ENCODE peak calls at places on chromosomes 13 and 19, in six cellular contexts. I is bronchial epithelial cell, Z is colonic mucosa, L is AG04450, D is tibial nerve, E is astrocyte of the spinal cord. W is an unnamed sample.

GRCh38 chr13:49669735-49670309 is 21.5 kb downstream of the EBPL start:
- DNase-seq in E (peak; percentile 79), L (peak; percentile 54), D (no peak), Z (peak; percentile 40), I (peak; percentile 70), W (peak; percentile 74)

GRCh38 chr19:4763021-4763420 is 28.5 kb upstream of the FEM1A start:
- DNase-seq in Z (no peak), E (no peak), I (no peak), D (no peak), L (no peak), W (no peak)

GRCh38 chr13:33524086-33524485 is 238.5 kb upstream of the STARD13 start:
- DNase-seq in Z (no peak), E (peak; percentile 95), D (no peak), I (no peak), L (peak; percentile 80), W (no peak)

GRCh38 chr19:2841858-2842574 is 741 bp downstream of the ZNF555 start:
- DNase-seq in L (no peak), I (no peak), E (no peak), D (no peak), Z (no peak), W (no peak)

GRCh38 chr13:96850538-96850937 is 143.7 kb downstream of the OXGR1 start:
- DNase-seq in E (no peak), Z (no peak), L (no peak), D (no peak), I (no peak), W (no peak)

GRCh38 chr19:3976495-3977241 is 5.8 kb upstream of the DAPK3 start:
- DNase-seq in E (no peak), I (no peak), D (no peak), L (no peak), Z (no peak), W (no peak)

GRCh38 chr19:29516821-29517395 is 8.9 kb upstream of the VSTM2B start:
- DNase-seq in E (no peak), Z (no peak), L (no peak), I (no peak), D (no peak), W (no peak)

GRCh38 chr13:67094952-67095351 is 135.2 kb downstream of the PCDH9 start:
- DNase-seq in L (no peak), I (no peak), E (no peak), Z (no peak), D (no peak), W (no peak)

GRCh38 chr19:4051175-4052101 is 15.3 kb downstream of the ZBTB7A start:
- DNase-seq in Z (peak; percentile 33), E (no peak), I (peak; percentile 68), L (no peak), D (no peak), W (peak; percentile 88)

GRCh38 chr19:28553764-28554163 is 659.2 kb downstream of the UQCRFS1 start:
- DNase-seq in E (no peak), D (no peak), L (no peak), Z (no peak), I (no peak), W (no peak)

GRCh38 chr13:38685974-38686571 is 804 bp upstream of the FREM2 start:
- DNase-seq in E (peak; percentile 19), Z (peak; percentile 63), L (no peak), D (no peak), I (peak; percentile 50), W (peak; percentile 52)
- H3K4me3 ChIP-seq in E (peak overlapping the region; percentile 42), Z (peak overlapping the region; percentile 53), L (no peak overlapping the region), D (peak overlapping the region; percentile 40), I (peak overlapping the region; percentile 38), W (peak overlapping the region; percentile 51)

GRCh38 chr19:56308792-56309191 is 5.8 kb downstream of the ZSCAN5A start:
- DNase-seq in I (no peak), L (no peak), E (no peak), D (no peak), Z (no peak), W (no peak)
- TF ChIP-seq CTCF in I (no peak), L (no peak), E (no peak), D (no peak), Z (no peak), W (no peak)

DNA sequence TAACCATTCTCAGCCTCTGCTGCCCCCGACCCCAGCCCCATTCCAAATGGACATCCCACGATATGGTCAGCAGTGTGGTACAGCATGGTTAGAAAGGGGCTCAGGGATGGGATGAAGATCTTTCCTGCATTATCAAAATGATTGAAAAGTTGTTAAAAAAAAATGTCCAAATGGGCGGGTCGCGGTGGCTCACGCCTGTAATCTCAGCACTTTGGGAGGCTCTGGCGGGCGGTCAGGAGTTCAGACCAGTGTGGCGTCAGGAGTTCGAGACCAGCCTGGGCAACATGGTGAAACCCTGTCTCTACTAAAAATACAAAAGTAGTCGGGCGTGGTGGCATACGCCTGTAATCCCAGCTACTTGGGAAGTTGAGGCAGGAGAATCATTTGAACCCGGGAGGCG is 54.3 kb upstream of the ZNF254 start:
- DNase-seq in Z (no peak), I (no peak), L (no peak), D (no peak), E (no peak), W (no peak)
- H3K4me3 ChIP-seq in Z (peak overlapping the region; percentile 91), I (no peak overlapping the region), L (no peak overlapping the region), D (peak overlapping the region; percentile 90), E (no peak overlapping the region), W (no peak overlapping the region)

GRCh38 chr19:48872182-48872883 is at the start of gene PPP1R15A:
- DNase-seq in Z (peak; percentile 99), E (peak; percentile 97), L (peak; percentile 96), I (peak; percentile 95), D (peak; percentile 98), W (peak; percentile 96)
- TF ChIP-seq CTCF in Z (no peak), E (no peak), L (no peak), I (no peak), D (no peak), W (no peak)

W was measured in epithelial cell of esophagus.